ENCODE peak calls at places on chromosomes 5 and 9, in nine cellular contexts. One of them, this sample, is unnamed. For H3K4me1, the result is how much of the 10 kb centered on the place peaks cover.

GRCh38 chr5:14581891-14582796 is 552 bp downstream of the OTULINL start:
- DNase-seq in Karpas-422: no peak
- DNase-seq in GM23248: peak
- DNase-seq in neuronal stem cell: no peak
- DNase-seq in K562: no peak
- DNase-seq in GM23338: peak
- DNase-seq in OCI-LY7: peak
- DNase-seq in fibroblast of lung: peak
- DNase-seq in mesenchymal stem cell: peak
- DNase-seq in this sample: peak

GRCh38 chr5:114435220-114435481 is 73.3 kb downstream of the KCNN2 start:
- DNase-seq in fibroblast of lung: no peak
- DNase-seq in neuronal stem cell: no peak
- DNase-seq in GM23248: no peak
- DNase-seq in GM23338: no peak
- DNase-seq in mesenchymal stem cell: no peak
- DNase-seq in OCI-LY7: no peak
- DNase-seq in Karpas-422: no peak
- DNase-seq in K562: no peak
- DNase-seq in this sample: no peak

GRCh38 chr5:67267522-67268232 is 71.1 kb upstream of the CD180 start:
- DNase-seq in K562: no peak
- DNase-seq in neuronal stem cell: no peak
- DNase-seq in OCI-LY7: no peak
- DNase-seq in GM23248: no peak
- DNase-seq in fibroblast of lung: no peak
- DNase-seq in Karpas-422: no peak
- DNase-seq in GM23338: no peak
- DNase-seq in mesenchymal stem cell: peak
- DNase-seq in this sample: no peak

GRCh38 chr5:135034186-135034962 is at the start of gene PITX1:
- DNase-seq in K562: peak
- DNase-seq in mesenchymal stem cell: peak
- DNase-seq in Karpas-422: peak
- DNase-seq in fibroblast of lung: peak
- DNase-seq in neuronal stem cell: peak
- DNase-seq in GM23248: peak
- DNase-seq in GM23338: peak
- DNase-seq in OCI-LY7: peak
- DNase-seq in this sample: peak

GRCh38 chr9:126956929-126957686 is 42.5 kb downstream of the RALGPS1 start:
- DNase-seq in fibroblast of lung: peak
- DNase-seq in OCI-LY7: no peak
- DNase-seq in GM23338: peak
- DNase-seq in neuronal stem cell: peak
- DNase-seq in K562: peak
- DNase-seq in GM23248: peak
- DNase-seq in mesenchymal stem cell: peak
- DNase-seq in Karpas-422: no peak
- DNase-seq in this sample: no peak

GRCh38 chr5:39717186-39717897 is 292.6 kb upstream of the DAB2 start:
- DNase-seq in GM23248: peak
- DNase-seq in OCI-LY7: no peak
- DNase-seq in fibroblast of lung: peak
- DNase-seq in Karpas-422: no peak
- DNase-seq in GM23338: no peak
- DNase-seq in mesenchymal stem cell: peak
- DNase-seq in K562: no peak
- DNase-seq in neuronal stem cell: no peak
- DNase-seq in this sample: no peak

GRCh38 chr9:100427366-100428263 is 672 bp downstream of the MSANTD3 start:
- DNase-seq in OCI-LY7: no peak
- DNase-seq in GM23248: peak
- DNase-seq in fibroblast of lung: peak
- DNase-seq in neuronal stem cell: peak
- DNase-seq in mesenchymal stem cell: peak
- DNase-seq in GM23338: peak
- DNase-seq in Karpas-422: peak
- DNase-seq in K562: no peak
- DNase-seq in this sample: peak

GRCh38 chr9:5459289-5459829 is 9.0 kb downstream of the CD274 start:
- DNase-seq in fibroblast of lung: peak
- DNase-seq in OCI-LY7: no peak
- DNase-seq in GM23338: peak
- DNase-seq in GM23248: peak
- DNase-seq in Karpas-422: no peak
- DNase-seq in neuronal stem cell: no peak
- DNase-seq in K562: no peak
- DNase-seq in mesenchymal stem cell: peak
- DNase-seq in this sample: no peak

GRCh38 chr9:120612218-120612617 is 32.3 kb upstream of the CDK5RAP2 start:
- DNase-seq in fibroblast of lung: no peak
- DNase-seq in OCI-LY7: peak
- DNase-seq in mesenchymal stem cell: no peak
- DNase-seq in GM23248: peak
- DNase-seq in Karpas-422: no peak
- DNase-seq in GM23338: peak
- DNase-seq in K562: no peak
- DNase-seq in neuronal stem cell: no peak
- DNase-seq in this sample: no peak

GRCh38 chr5:168656633-168657032 is 77.5 kb upstream of the PANK3 start:
- DNase-seq in K562: no peak
- DNase-seq in mesenchymal stem cell: peak
- DNase-seq in neuronal stem cell: no peak
- DNase-seq in Karpas-422: no peak
- DNase-seq in OCI-LY7: no peak
- DNase-seq in fibroblast of lung: peak
- DNase-seq in GM23338: no peak
- DNase-seq in GM23248: peak
- DNase-seq in this sample: no peak

GRCh38 chr5:176610430-176610763 is 441 bp upstream of the GPRIN1 start:
- DNase-seq in Karpas-422: no peak
- DNase-seq in mesenchymal stem cell: no peak
- DNase-seq in OCI-LY7: no peak
- DNase-seq in GM23338: no peak
- DNase-seq in neuronal stem cell: no peak
- DNase-seq in GM23248: no peak
- DNase-seq in K562: peak
- DNase-seq in fibroblast of lung: no peak
- DNase-seq in this sample: no peak

GRCh38 chr5:80960531-80961375 is 590 bp downstream of the RASGRF2 start:
- DNase-seq in K562: no peak
- DNase-seq in OCI-LY7: no peak
- DNase-seq in Karpas-422: no peak
- DNase-seq in neuronal stem cell: peak
- DNase-seq in GM23248: peak
- DNase-seq in fibroblast of lung: peak
- DNase-seq in GM23338: peak
- DNase-seq in mesenchymal stem cell: peak
- DNase-seq in this sample: peak

GRCh38 chr5:80962630-80963520 is 2.7 kb downstream of the RASGRF2 start:
- DNase-seq in fibroblast of lung: no peak
- DNase-seq in K562: no peak
- DNase-seq in Karpas-422: no peak
- DNase-seq in mesenchymal stem cell: peak
- DNase-seq in OCI-LY7: no peak
- DNase-seq in neuronal stem cell: no peak
- DNase-seq in GM23248: no peak
- DNase-seq in GM23338: no peak
- DNase-seq in this sample: no peak

GRCh38 chr5:80959768-80960442 is at the start of gene RASGRF2:
- DNase-seq in OCI-LY7: no peak
- DNase-seq in mesenchymal stem cell: peak
- DNase-seq in fibroblast of lung: peak
- DNase-seq in GM23248: peak
- DNase-seq in neuronal stem cell: peak
- DNase-seq in Karpas-422: peak
- DNase-seq in K562: no peak
- DNase-seq in GM23338: peak
- DNase-seq in this sample: peak

GRCh38 chr5:80963521-80963895 is 3.3 kb downstream of the RASGRF2 start:
- DNase-seq in OCI-LY7: no peak
- DNase-seq in K562: no peak
- DNase-seq in Karpas-422: peak
- DNase-seq in mesenchymal stem cell: peak
- DNase-seq in neuronal stem cell: no peak
- DNase-seq in GM23338: no peak
- DNase-seq in GM23248: no peak
- DNase-seq in fibroblast of lung: peak
- DNase-seq in this sample: no peak

GRCh38 chr5:80961376-80962281 is 1.5 kb downstream of the RASGRF2 start:
- DNase-seq in K562: no peak
- DNase-seq in mesenchymal stem cell: peak
- DNase-seq in GM23338: no peak
- DNase-seq in OCI-LY7: no peak
- DNase-seq in Karpas-422: no peak
- DNase-seq in fibroblast of lung: peak
- DNase-seq in GM23248: no peak
- DNase-seq in neuronal stem cell: peak
- DNase-seq in this sample: peak
- H3K27ac ChIP-seq in K562: no peak
- H3K27ac ChIP-seq in mesenchymal stem cell: no peak
- H3K27ac ChIP-seq in GM23338: no peak
- H3K27ac ChIP-seq in OCI-LY7: no peak
- H3K27ac ChIP-seq in Karpas-422: peak
- H3K27ac ChIP-seq in fibroblast of lung: peak
- H3K27ac ChIP-seq in GM23248: no peak
- H3K27ac ChIP-seq in neuronal stem cell: no peak
- H3K27ac ChIP-seq in this sample: no peak

GRCh38 chr5:108696407-108696806 is 51.3 kb upstream of the FER start:
- DNase-seq in Karpas-422: no peak
- DNase-seq in GM23338: no peak
- DNase-seq in mesenchymal stem cell: no peak
- DNase-seq in K562: no peak
- DNase-seq in OCI-LY7: no peak
- DNase-seq in GM23248: no peak
- DNase-seq in neuronal stem cell: no peak
- DNase-seq in fibroblast of lung: no peak
- DNase-seq in this sample: no peak
- H2AFZ ChIP-seq in Karpas-422: no peak
- H2AFZ ChIP-seq in GM23338: peak
- H2AFZ ChIP-seq in mesenchymal stem cell: no peak
- H2AFZ ChIP-seq in K562: no peak
- H2AFZ ChIP-seq in OCI-LY7: no peak
- H2AFZ ChIP-seq in GM23248: no peak
- H2AFZ ChIP-seq in neuronal stem cell: no peak
- H2AFZ ChIP-seq in fibroblast of lung: no peak
- H2AFZ ChIP-seq in this sample: no peak

DNA sequence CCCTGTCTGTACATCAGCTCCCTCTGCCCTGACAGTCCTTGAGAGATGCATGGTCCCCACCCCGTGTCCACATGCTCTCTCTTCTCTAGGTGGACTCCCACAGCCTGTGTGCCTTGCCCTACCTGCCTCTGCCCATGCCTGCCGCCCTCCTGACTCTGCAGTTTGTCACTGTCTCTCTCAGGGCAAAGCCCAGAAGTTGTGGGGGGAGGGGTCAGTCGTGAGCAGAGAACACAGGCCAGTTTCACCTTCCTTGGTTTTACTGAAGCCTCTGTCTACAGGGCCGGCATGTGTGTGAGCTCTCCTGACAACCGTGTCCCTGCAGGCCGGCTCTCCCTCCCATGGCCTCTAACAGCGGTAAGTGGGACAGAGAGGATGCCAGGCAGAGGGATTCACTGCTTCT is 43.5 kb upstream of the SLC25A51 start:
- DNase-seq in neuronal stem cell: no peak
- DNase-seq in mesenchymal stem cell: no peak
- DNase-seq in GM23338: no peak
- DNase-seq in fibroblast of lung: no peak
- DNase-seq in GM23248: no peak
- DNase-seq in Karpas-422: no peak
- DNase-seq in OCI-LY7: no peak
- DNase-seq in K562: no peak
- DNase-seq in this sample: peak
- H3K4me1 ChIP-seq in neuronal stem cell: under half
- H3K4me1 ChIP-seq in mesenchymal stem cell: half or more
- H3K4me1 ChIP-seq in GM23338: under half
- H3K4me1 ChIP-seq in fibroblast of lung: under half
- H3K4me1 ChIP-seq in GM23248: under half
- H3K4me1 ChIP-seq in Karpas-422: half or more
- H3K4me1 ChIP-seq in OCI-LY7: under half
- H3K4me1 ChIP-seq in K562: under half
- H3K4me1 ChIP-seq in this sample: half or more

GRCh38 chr5:17415282-17415681 is 82.7 kb upstream of the TAF11L2 start:
- DNase-seq in OCI-LY7: no peak
- DNase-seq in mesenchymal stem cell: no peak
- DNase-seq in fibroblast of lung: no peak
- DNase-seq in GM23248: no peak
- DNase-seq in neuronal stem cell: peak
- DNase-seq in GM23338: peak
- DNase-seq in Karpas-422: no peak
- DNase-seq in K562: no peak
- DNase-seq in this sample: no peak

GRCh38 chr5:17411436-17411835 is 86.6 kb upstream of the TAF11L2 start:
- DNase-seq in mesenchymal stem cell: peak
- DNase-seq in GM23248: peak
- DNase-seq in fibroblast of lung: peak
- DNase-seq in neuronal stem cell: no peak
- DNase-seq in OCI-LY7: no peak
- DNase-seq in GM23338: no peak
- DNase-seq in Karpas-422: no peak
- DNase-seq in K562: no peak
- DNase-seq in this sample: no peak

GRCh38 chr5:17413691-17414090 is 84.3 kb upstream of the TAF11L2 start:
- DNase-seq in mesenchymal stem cell: no peak
- DNase-seq in Karpas-422: no peak
- DNase-seq in neuronal stem cell: no peak
- DNase-seq in GM23248: peak
- DNase-seq in OCI-LY7: no peak
- DNase-seq in fibroblast of lung: no peak
- DNase-seq in K562: no peak
- DNase-seq in GM23338: no peak
- DNase-seq in this sample: no peak

DNA sequence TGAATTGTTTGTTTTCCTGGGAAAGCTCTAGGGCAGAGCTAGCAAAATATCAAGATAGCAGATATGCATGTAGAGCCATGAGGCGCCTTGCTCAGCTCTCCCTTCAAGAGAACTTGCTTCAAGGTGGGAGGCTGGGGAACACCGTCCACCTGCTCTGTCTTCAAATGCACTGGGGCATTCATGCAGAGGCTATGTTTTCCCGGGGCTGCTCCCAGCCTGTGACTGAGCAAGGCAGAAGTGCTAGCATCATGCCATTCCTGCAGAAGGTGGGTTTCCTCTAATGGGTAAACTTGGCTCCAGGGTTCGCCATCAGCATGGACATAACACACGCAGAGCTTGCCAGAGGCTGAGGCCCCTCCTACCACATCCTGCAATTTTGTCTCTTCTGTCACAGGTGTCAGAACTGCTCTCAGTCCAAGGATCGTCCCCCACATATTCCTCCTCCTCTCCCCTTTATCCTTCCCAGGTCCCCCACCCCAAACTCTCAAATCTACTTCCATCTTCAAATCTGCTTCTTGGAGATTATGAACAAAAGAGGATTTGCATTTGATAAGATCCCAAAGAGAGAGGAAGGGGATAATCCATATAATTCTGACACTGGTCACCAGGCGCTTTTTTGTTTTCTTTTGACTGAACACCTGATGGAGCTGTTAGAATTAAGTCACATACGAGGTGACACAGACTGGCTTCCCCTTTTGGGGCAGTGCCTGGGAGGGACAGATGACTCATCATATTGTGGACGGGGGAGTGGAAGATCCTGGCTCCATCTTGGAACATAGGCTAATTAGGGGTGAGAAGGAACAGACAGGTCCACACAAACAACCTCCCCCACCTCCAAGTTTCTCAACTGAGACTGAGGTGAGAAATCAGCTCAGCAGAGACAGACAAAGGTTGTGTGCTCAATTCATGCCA is 85.0 kb upstream of the TAF11L2 start:
- DNase-seq in Karpas-422: no peak
- DNase-seq in mesenchymal stem cell: no peak
- DNase-seq in GM23248: no peak
- DNase-seq in K562: no peak
- DNase-seq in GM23338: no peak
- DNase-seq in fibroblast of lung: no peak
- DNase-seq in OCI-LY7: peak
- DNase-seq in neuronal stem cell: no peak
- DNase-seq in this sample: peak
- H3K27ac ChIP-seq in Karpas-422: no peak
- H3K27ac ChIP-seq in mesenchymal stem cell: no peak
- H3K27ac ChIP-seq in GM23248: no peak
- H3K27ac ChIP-seq in K562: no peak
- H3K27ac ChIP-seq in GM23338: no peak
- H3K27ac ChIP-seq in fibroblast of lung: no peak
- H3K27ac ChIP-seq in OCI-LY7: no peak
- H3K27ac ChIP-seq in neuronal stem cell: no peak
- H3K27ac ChIP-seq in this sample: no peak

This sample was measured in osteoblast.